ENCODE peak calls at places on chromosomes 3 and 15, in seven cellular contexts. E is esophagus squamous epithelium, R is fibroblast of pulmonary artery, B is keratinocyte, N is coronary artery, F is heart right ventricle, T is spleen. C is an unnamed sample.

GRCh38 chr15:95440712-95441111 is 889.8 kb upstream of the NR2F2 start:
- DNase-seq in E (no peak), R (no peak), B (no peak), N (no peak), F (peak), T (no peak), C (no peak)

GRCh38 chr15:66815322-66815721 is 113.3 kb downstream of the SMAD6 start:
- DNase-seq in E (no peak), R (peak), B (no peak), N (no peak), F (no peak), T (no peak), C (no peak)

GRCh38 chr15:55791576-55792400 is 48.8 kb upstream of the PRTG start:
- DNase-seq in E (no peak), R (peak), B (no peak), N (no peak), F (no peak), T (no peak), C (no peak)

GRCh38 chr3:35523838-35524237 is 115.5 kb upstream of the ARPP21 start:
- DNase-seq in E (no peak), R (peak), B (no peak), N (no peak), F (no peak), T (no peak), C (no peak)

GRCh38 chr15:42094512-42094963 is at the start of gene PLA2G4D:
- DNase-seq in E (no peak), R (no peak), B (peak), N (no peak), F (no peak), T (no peak), C (peak)

GRCh38 chr3:144743325-144743724 is 771.7 kb downstream of the DIPK2A start:
- DNase-seq in E (no peak), R (no peak), B (no peak), N (no peak), F (no peak), T (no peak), C (no peak)

GRCh38 chr3:129596194-129597086 is 10.0 kb downstream of the PLXND1 start:
- DNase-seq in E (no peak), R (peak), B (no peak), N (peak), F (peak), T (peak), C (no peak)

GRCh38 chr15:72231847-72232461 is 964 bp upstream of the PKM start:
- DNase-seq in E (peak), R (peak), B (no peak), N (no peak), F (peak), T (no peak), C (peak)

GRCh38 chr3:160860346-160860745 is 104.3 kb downstream of the PPM1L start:
- DNase-seq in E (no peak), R (no peak), B (no peak), N (no peak), F (no peak), T (no peak), C (no peak)

GRCh38 chr15:34436956-34437442 is 609 bp downstream of the GOLGA8A start:
- DNase-seq in E (no peak), R (peak), B (no peak), N (no peak), F (peak), T (peak), C (peak)

GRCh38 chr3:44077267-44077666 is 164.4 kb upstream of the TOPAZ1 start:
- DNase-seq in E (no peak), R (peak), B (no peak), N (no peak), F (no peak), T (no peak), C (peak)

GRCh38 chr3:139620438-139620837 is 57.3 kb downstream of the NMNAT3 start:
- DNase-seq in E (no peak), R (no peak), B (no peak), N (no peak), F (no peak), T (no peak), C (no peak)

GRCh38 chr3:43523454-43524053 is 98.3 kb downstream of the ANO10 start:
- DNase-seq in E (no peak), R (peak), B (no peak), N (no peak), F (no peak), T (no peak), C (peak)

GRCh38 chr15:60973637-60974415 is 255.3 kb downstream of the RORA start:
- DNase-seq in E (no peak), R (peak), B (no peak), N (no peak), F (no peak), T (no peak), C (no peak)

GRCh38 chr3:48524970-48525369 is 21.0 kb upstream of the SHISA5 start:
- DNase-seq in E (no peak), R (no peak), B (no peak), N (no peak), F (no peak), T (no peak), C (no peak)

GRCh38 chr3:170732660-170733245 is 137.2 kb downstream of the RPL22L1 start:
- DNase-seq in E (no peak), R (no peak), B (no peak), N (no peak), F (no peak), T (no peak), C (no peak)

GRCh38 chr3:115470254-115470653 is 153.1 kb upstream of the GAP43 start:
- DNase-seq in E (no peak), R (no peak), B (no peak), N (no peak), F (no peak), T (no peak), C (no peak)

GRCh38 chr3:52519445-52520140 is 14.1 kb downstream of the NT5DC2 start:
- DNase-seq in E (no peak), R (no peak), B (no peak), N (no peak), F (no peak), T (no peak), C (no peak)

GRCh38 chr3:33915796-33916589 is 117.6 kb downstream of the PDCD6IP start:
- DNase-seq in E (no peak), R (peak), B (no peak), N (no peak), F (peak), T (no peak), C (peak)

GRCh38 chr3:195762249-195762585 is 41.4 kb downstream of the MUC20 start:
- DNase-seq in E (no peak), R (no peak), B (no peak), N (no peak), F (no peak), T (peak), C (no peak)

GRCh38 chr3:116392291-116392690 is 53.0 kb downstream of the LSAMP start:
- DNase-seq in E (no peak), R (no peak), B (no peak), N (no peak), F (no peak), T (no peak), C (no peak)

GRCh38 chr15:93314245-93314644 is 225.2 kb upstream of the RGMA start:
- DNase-seq in E (no peak), R (no peak), B (no peak), N (no peak), F (no peak), T (no peak), C (no peak)

GRCh38 chr15:65870889-65871533 is 1.7 kb downstream of the RAB11A start:
- DNase-seq in E (no peak), R (peak), B (no peak), N (no peak), F (no peak), T (no peak), C (peak)

GRCh38 chr15:26075770-26076169 is 212.6 kb upstream of the ATP10A start:
- DNase-seq in E (no peak), R (no peak), B (no peak), N (no peak), F (no peak), T (no peak), C (no peak)

GRCh38 chr3:36800533-36801116 is 36.3 kb upstream of the DCLK3 start:
- DNase-seq in E (no peak), R (no peak), B (no peak), N (no peak), F (no peak), T (no peak), C (no peak)

GRCh38 chr3:25476639-25477038 is 48.6 kb downstream of the RARB start:
- DNase-seq in E (no peak), R (peak), B (no peak), N (no peak), F (peak), T (no peak), C (no peak)

GRCh38 chr15:98599911-98600685 is 48.2 kb upstream of the IGF1R start:
- DNase-seq in E (peak), R (peak), B (no peak), N (no peak), F (peak), T (peak), C (peak)

GRCh38 chr15:68187559-68187958 is 17.6 kb downstream of the CALML4 start:
- DNase-seq in E (no peak), R (peak), B (no peak), N (no peak), F (peak), T (no peak), C (no peak)

GRCh38 chr3:55143928-55144671 is 216.2 kb upstream of the LRTM1 start:
- DNase-seq in E (no peak), R (peak), B (no peak), N (no peak), F (no peak), T (no peak), C (no peak)

GRCh38 chr3:114035146-114035545 is 21.2 kb downstream of the CCDC191 start:
- DNase-seq in E (no peak), R (no peak), B (no peak), N (no peak), F (no peak), T (no peak), C (no peak)

GRCh38 chr3:108131105-108131794 is 40.4 kb upstream of the CD47 start:
- DNase-seq in E (no peak), R (peak), B (peak), N (no peak), F (no peak), T (no peak), C (no peak)

GRCh38 chr3:143266936-143267335 is 147.4 kb downstream of the CHST2 start:
- DNase-seq in E (no peak), R (no peak), B (no peak), N (no peak), F (no peak), T (no peak), C (peak)

GRCh38 chr3:33645060-33645841 is 72.8 kb downstream of the CLASP2 start:
- DNase-seq in E (no peak), R (peak), B (no peak), N (no peak), F (no peak), T (no peak), C (no peak)

GRCh38 chr3:28637742-28638141 is 289.1 kb upstream of the AZI2 start:
- DNase-seq in E (no peak), R (no peak), B (no peak), N (no peak), F (no peak), T (no peak), C (no peak)

DNA sequence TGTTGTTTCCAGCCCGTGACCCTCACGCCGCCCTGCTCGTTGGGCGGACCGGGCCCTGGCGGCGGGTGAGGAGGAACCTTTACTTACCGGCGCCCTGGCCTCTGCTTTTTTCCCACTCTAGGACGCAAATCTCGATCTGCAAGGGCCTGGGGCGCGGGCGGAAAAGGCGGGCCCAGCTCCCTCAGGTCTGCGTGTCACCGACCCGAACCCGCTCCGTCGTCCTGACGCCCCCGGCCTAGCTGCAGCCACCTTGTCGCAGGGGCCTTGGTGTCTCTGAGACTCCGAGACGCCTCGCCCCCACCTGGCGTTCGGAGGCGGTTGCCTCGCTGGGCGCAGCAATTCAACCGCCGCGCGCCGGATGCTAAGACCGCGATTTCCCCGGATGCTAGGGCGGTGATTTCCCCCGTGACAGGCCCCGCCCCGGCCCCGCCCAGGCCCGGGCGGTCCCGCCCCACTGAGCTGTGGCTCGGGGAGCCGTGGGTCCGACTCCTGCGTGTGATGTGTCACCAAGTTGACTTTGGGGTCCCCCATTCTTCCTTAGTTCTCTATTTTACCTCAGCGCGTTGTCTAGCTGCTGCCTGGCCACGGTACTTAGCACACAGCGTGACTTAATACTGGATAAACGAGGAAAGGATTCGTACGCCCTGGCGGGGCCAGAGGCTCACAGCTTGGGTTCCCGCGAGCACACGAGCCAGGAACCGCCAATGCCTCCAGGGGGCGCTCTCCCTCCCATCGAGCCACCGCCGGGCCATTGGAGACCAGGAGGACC is at the start of gene RPL39L:
- DNase-seq in E (peak), R (peak), B (no peak), N (peak), F (peak), T (peak), C (peak)
- H3K4me3 ChIP-seq in E (peak), R (peak), B (peak), N (peak), F (peak), T (peak), C (peak)

DNA sequence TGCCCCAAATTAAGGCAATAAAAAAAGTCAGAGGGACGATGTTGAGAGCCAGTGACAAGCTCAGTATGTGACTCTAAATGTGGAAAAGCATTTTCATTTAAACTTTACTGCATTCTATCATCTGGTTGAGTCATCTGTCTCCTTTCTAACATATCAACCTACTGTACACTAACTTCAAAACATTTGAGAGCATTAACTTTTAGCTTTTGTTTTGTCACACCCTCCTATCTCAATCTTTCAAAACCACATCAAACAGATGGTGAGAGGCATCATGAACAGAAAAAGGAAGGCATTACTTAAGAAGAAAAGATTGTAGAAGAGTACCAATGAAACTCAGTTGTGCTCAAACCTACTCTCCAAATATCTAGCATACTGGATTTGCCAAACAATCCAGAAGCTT is 4.8 kb downstream of the LRRC58 start:
- DNase-seq in E (no peak), R (peak), B (no peak), N (no peak), F (no peak), T (no peak), C (peak)
- H3K4me3 ChIP-seq in E (no peak), R (no peak), B (no peak), N (no peak), F (no peak), T (no peak), C (no peak)

DNA sequence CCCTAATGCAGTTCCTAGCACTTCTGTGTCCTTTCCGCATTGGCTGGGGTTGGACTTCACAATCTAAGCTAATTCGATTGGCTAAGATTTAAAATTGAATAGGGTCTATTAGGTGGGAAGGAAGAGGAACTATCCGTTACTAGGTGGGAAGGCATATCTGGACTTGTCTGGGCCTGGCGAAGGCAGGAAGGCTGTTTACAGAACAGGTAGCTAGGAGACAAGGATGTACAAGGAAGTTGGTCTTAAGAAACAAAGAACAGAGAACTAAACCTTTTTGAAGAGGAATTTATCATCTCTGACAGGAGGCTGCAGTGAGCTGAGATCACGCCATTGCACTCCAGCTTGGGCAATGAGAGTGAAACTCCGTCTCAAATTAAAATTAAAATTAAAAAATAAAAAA is 17.3 kb upstream of the ATG7 start:
- DNase-seq in E (no peak), R (no peak), B (no peak), N (no peak), F (no peak), T (no peak), C (no peak)
- H3K4me3 ChIP-seq in E (no peak), R (no peak), B (no peak), N (no peak), F (no peak), T (no peak), C (no peak)

GRCh38 chr15:89575656-89576416 is 567 bp downstream of the TICRR start:
- DNase-seq in E (no peak), R (no peak), B (no peak), N (peak), F (no peak), T (no peak), C (peak)

GRCh38 chr15:89576417-89576773 is 1.1 kb downstream of the TICRR start:
- DNase-seq in E (no peak), R (no peak), B (no peak), N (no peak), F (no peak), T (no peak), C (no peak)

GRCh38 chr15:89577776-89578115 is 2.5 kb downstream of the TICRR start:
- DNase-seq in E (no peak), R (no peak), B (no peak), N (no peak), F (no peak), T (no peak), C (no peak)

GRCh38 chr15:89575146-89575655 is at the start of gene TICRR:
- DNase-seq in E (peak), R (peak), B (peak), N (peak), F (peak), T (peak), C (peak)

GRCh38 chr15:89578146-89578545 is 2.9 kb downstream of the TICRR start:
- DNase-seq in E (no peak), R (no peak), B (no peak), N (no peak), F (no peak), T (no peak), C (no peak)
- H3K4me3 ChIP-seq in E (no peak), R (peak), B (peak), N (no peak), F (no peak), T (no peak), C (peak)

DNA sequence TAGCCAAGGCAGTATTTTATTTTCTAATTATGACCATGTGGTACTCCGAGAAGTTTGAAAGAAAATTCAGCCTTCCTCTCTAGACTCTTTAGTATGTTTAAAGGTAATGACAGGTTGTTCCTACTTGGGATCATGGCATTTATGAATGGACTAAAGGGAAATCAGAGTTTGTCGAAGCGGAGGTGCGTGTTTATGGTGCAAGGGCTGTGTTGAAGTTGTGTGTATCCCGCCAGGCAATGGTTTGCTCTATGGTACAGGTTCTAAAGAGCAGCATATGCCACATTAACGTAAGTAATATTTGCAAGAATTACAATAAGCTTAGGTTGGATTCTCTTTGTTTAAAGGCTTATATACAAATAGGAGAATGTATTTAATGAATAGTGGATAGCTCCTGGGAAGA is 733 bp downstream of the EPHA3 start:
- DNase-seq in E (no peak), R (no peak), B (no peak), N (no peak), F (no peak), T (no peak), C (no peak)
- H3K4me3 ChIP-seq in E (peak), R (peak), B (no peak), N (peak), F (peak), T (no peak), C (peak)

DNA sequence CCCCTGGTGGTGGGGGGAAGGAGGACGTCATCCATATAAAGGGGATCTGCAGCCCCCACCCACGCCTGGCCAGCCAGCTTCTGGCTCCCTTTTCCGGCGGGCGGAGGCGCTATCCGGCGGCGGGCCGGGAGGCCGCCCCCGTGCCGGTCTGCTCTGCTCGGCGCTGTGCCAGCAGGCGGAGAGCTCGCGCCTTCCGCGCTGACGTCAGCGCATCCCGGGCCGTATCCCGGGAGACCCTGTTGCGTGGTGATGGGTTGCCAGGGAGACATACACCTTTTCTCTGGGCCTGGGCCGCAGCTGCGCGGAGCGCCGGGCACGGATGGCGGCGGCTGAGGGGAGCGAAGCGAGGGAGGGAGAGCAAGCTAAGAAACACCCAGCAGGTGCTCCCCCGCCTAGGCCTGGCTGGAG is 1.1 kb downstream of the FAM131A start:
- DNase-seq in E (no peak), R (peak), B (no peak), N (peak), F (peak), T (no peak), C (no peak)
- H3K4me3 ChIP-seq in E (peak), R (peak), B (peak), N (peak), F (peak), T (no peak), C (no peak)

GRCh38 chr3:4343258-4343657 is 40.1 kb downstream of the SETMAR start:
- DNase-seq in E (no peak), R (no peak), B (no peak), N (no peak), F (no peak), T (no peak), C (no peak)
- H3K4me3 ChIP-seq in E (no peak), R (no peak), B (no peak), N (no peak), F (no peak), T (no peak), C (no peak)

GRCh38 chr15:78873796-78874761 is 1.4 kb downstream of the MORF4L1 start:
- DNase-seq in E (no peak), R (peak), B (no peak), N (no peak), F (peak), T (peak), C (peak)

GRCh38 chr15:78872972-78873795 is 494 bp downstream of the MORF4L1 start:
- DNase-seq in E (peak), R (peak), B (peak), N (peak), F (peak), T (peak), C (peak)

GRCh38 chr15:78878356-78878755 is 5.7 kb downstream of the MORF4L1 start:
- DNase-seq in E (no peak), R (peak), B (no peak), N (no peak), F (no peak), T (no peak), C (no peak)

GRCh38 chr15:78872155-78872971 is at the start of gene MORF4L1:
- DNase-seq in E (peak), R (peak), B (peak), N (peak), F (peak), T (peak), C (peak)

GRCh38 chr15:78875107-78875914 is 2.6 kb downstream of the MORF4L1 start:
- DNase-seq in E (no peak), R (peak), B (no peak), N (no peak), F (no peak), T (no peak), C (peak)
- H3K4me3 ChIP-seq in E (peak), R (peak), B (peak), N (peak), F (peak), T (peak), C (peak)

C was measured in GM12865.